ENCODE peak calls at places on chromosomes 1 and 21, in four cellular contexts. C, F, L and Y are unnamed samples.

GRCh38 chr1:51305371-51305823 is 25.0 kb downstream of the TTC39A start:
- DNase-seq in C (no peak), F (peak; percentile 40), L (no peak), Y (no peak)

GRCh38 chr1:110339427-110340206 is 440 bp downstream of the RBM15 start:
- DNase-seq in C (peak; percentile 51), F (peak; percentile 53), L (no peak), Y (no peak)

GRCh38 chr1:248872752-248873408 is 14.0 kb upstream of the ZNF692 start:
- DNase-seq in C (peak; percentile 51), F (peak; percentile 77), L (no peak), Y (no peak)

GRCh38 chr1:53112271-53112774 is 30.1 kb downstream of the SLC1A7 start:
- DNase-seq in C (no peak), F (no peak), L (peak; percentile 83), Y (peak; percentile 72)

GRCh38 chr1:169115891-169116585 is 9.5 kb downstream of the ATP1B1 start:
- DNase-seq in C (peak; percentile 86), F (peak; percentile 76), L (no peak), Y (no peak)

GRCh38 chr1:150548632-150549495 is at the start of gene ADAMTSL4:
- DNase-seq in C (peak; percentile 72), F (peak; percentile 63), L (no peak), Y (no peak)

GRCh38 chr1:208527197-208527596 is 283.0 kb upstream of the PLXNA2 start:
- DNase-seq in C (no peak), F (no peak), L (no peak), Y (no peak)

GRCh38 chr1:53069663-53070327 is 7.8 kb downstream of the PODN start:
- DNase-seq in C (peak; percentile 19), F (no peak), L (no peak), Y (no peak)

GRCh38 chr1:88877382-88877825 is 14.0 kb downstream of the GTF2B start:
- DNase-seq in C (no peak), F (peak; percentile 49), L (no peak), Y (no peak)

GRCh38 chr1:60705026-60705425 is 377.3 kb upstream of the NFIA start:
- DNase-seq in C (no peak), F (no peak), L (no peak), Y (no peak)

GRCh38 chr1:241716915-241717651 is 65.0 kb downstream of the WDR64 start:
- DNase-seq in C (no peak), F (no peak), L (no peak), Y (no peak)

GRCh38 chr1:113835686-113836290 is 23.5 kb upstream of the RSBN1 start:
- DNase-seq in C (no peak), F (peak; percentile 85), L (no peak), Y (no peak)

GRCh38 chr1:49351744-49352143 is 575.1 kb upstream of the BEND5 start:
- DNase-seq in C (no peak), F (no peak), L (no peak), Y (no peak)

GRCh38 chr1:12541274-12542137 is 76.5 kb downstream of the DHRS3 start:
- DNase-seq in C (no peak), F (peak; percentile 53), L (no peak), Y (no peak)

GRCh38 chr1:213326666-213327317 is 275.8 kb downstream of the RPS6KC1 start:
- DNase-seq in C (no peak), F (no peak), L (peak; percentile 31), Y (peak; percentile 18)

GRCh38 chr1:19799233-19799876 is 361 bp downstream of the TMCO4 start:
- DNase-seq in C (peak; percentile 84), F (peak; percentile 73), L (no peak), Y (peak; percentile 7)

GRCh38 chr21:42148584-42148983 is 70.4 kb upstream of the ABCG1 start:
- DNase-seq in C (no peak), F (no peak), L (no peak), Y (no peak)

GRCh38 chr1:211648980-211649934 is 26.2 kb downstream of the NEK2 start:
- DNase-seq in C (peak; percentile 68), F (no peak), L (no peak), Y (no peak)

GRCh38 chr1:200546577-200546976 is 74.0 kb downstream of the KIF14 start:
- DNase-seq in C (no peak), F (no peak), L (no peak), Y (no peak)

GRCh38 chr1:30048905-30049304 is 674.5 kb downstream of the MATN1 start:
- DNase-seq in C (peak; percentile 17), F (no peak), L (no peak), Y (no peak)

GRCh38 chr21:17786219-17787181 is 32.7 kb downstream of the C21orf91 start:
- DNase-seq in C (no peak), F (no peak), L (no peak), Y (no peak)